ENCODE peak calls at places on chromosomes 4 and X, in seven cellular contexts. B is neural progenitor cell, Y is AG04449, E is lower lobe of right lung, L is Caco-2, P is GM20000, K is astrocyte. S is an unnamed sample.

GRCh38 chr4:63983224-63983623 is 426.0 kb downstream of the TECRL start:
- DNase-seq in E (no peak), L (no peak), Y (no peak), B (no peak), K (no peak), P (no peak), S (no peak)

GRCh38 chr4:125719987-125720386 is 405.2 kb downstream of the FAT4 start:
- DNase-seq in Y (no peak), L (no peak), E (no peak), B (no peak), K (no peak), P (no peak), S (no peak)

GRCh38 chrX:116239944-116240391 is 69.4 kb downstream of the AGTR2 start:
- DNase-seq in E (no peak), L (no peak), K (peak), P (no peak), B (no peak), Y (no peak), S (no peak)

GRCh38 chr4:42566835-42567234 is 90.1 kb downstream of the ATP8A1 start:
- DNase-seq in E (no peak), L (peak), P (no peak), B (no peak), Y (no peak), K (no peak), S (no peak)

GRCh38 chrX:41722816-41723215 is 1.2 kb upstream of the GPR82 start:
- DNase-seq in K (peak), P (no peak), E (no peak), L (no peak), B (no peak), Y (no peak), S (no peak)

GRCh38 chr4:131603705-131604104 is 1545.4 kb upstream of the PCDH10 start:
- DNase-seq in E (no peak), L (no peak), P (no peak), Y (no peak), B (no peak), K (no peak), S (no peak)

GRCh38 chrX:149830192-149830873 is 48.6 kb downstream of the MAGEA9 start:
- DNase-seq in B (peak), E (no peak), L (no peak), Y (no peak), P (no peak), K (peak), S (no peak)

GRCh38 chr4:133320576-133321170 is 171.6 kb downstream of the PCDH10 start:
- DNase-seq in E (no peak), B (peak), K (peak), Y (no peak), P (peak), L (peak), S (no peak)

GRCh38 chrX:82677281-82677680 is 830.8 kb upstream of the POU3F4 start:
- DNase-seq in Y (no peak), L (no peak), K (peak), B (no peak), P (no peak), E (no peak), S (no peak)

GRCh38 chr4:150082241-150082640 is 4.0 kb downstream of the DCLK2 start:
- DNase-seq in E (no peak), L (no peak), P (peak), B (no peak), Y (no peak), K (no peak), S (no peak)

GRCh38 chr4:75630174-75630931 is at the start of gene CDKL2:
- DNase-seq in P (peak), K (peak), E (peak), L (peak), B (peak), Y (no peak), S (peak)

GRCh38 chr4:127162741-127163140 is 470.0 kb upstream of the INTU start:
- DNase-seq in E (no peak), Y (peak), L (no peak), K (peak), P (no peak), B (no peak), S (no peak)

DNA sequence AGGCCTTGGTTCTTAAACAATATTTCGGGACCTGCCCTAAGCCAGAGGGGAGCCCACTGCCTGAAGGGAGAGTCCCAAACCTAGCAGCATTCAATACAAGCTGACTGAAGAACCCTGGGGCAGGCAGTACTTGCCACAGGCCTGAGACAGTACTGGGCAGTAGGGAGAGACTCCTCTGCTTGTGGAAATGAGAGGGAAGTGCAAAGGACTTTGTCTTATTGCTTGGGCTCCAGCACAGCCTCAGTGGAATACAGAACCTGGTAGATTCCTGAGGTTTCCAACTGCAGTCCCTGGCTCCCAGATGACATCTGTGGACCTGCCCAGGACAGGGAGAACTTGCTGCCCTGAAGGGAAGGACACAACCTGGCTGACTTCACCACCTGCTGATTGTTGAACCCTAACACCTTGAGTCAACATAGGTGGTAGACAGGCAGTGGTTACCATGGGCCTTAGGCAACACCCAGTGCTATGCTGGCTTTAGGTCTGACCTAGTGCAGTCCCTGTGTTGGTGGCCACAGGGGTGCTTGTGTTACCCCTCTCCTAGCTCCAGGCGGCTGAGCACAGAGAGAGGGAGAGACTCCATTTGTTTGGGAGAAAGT is 20.3 kb upstream of the ABCG2 start:
- DNase-seq in E (no peak), L (no peak), Y (no peak), K (no peak), B (no peak), P (no peak), S (no peak)
- TF ChIP-seq CTCF in E (no peak), L (no peak), Y (no peak), K (no peak), B (no peak), P (no peak), S (no peak)

GRCh38 chrX:121254336-121254735 is 206.9 kb downstream of the GLUD2 start:
- DNase-seq in P (no peak), K (no peak), E (no peak), B (peak), L (no peak), Y (no peak), S (no peak)
- TF ChIP-seq CTCF in P (no peak), K (no peak), E (no peak), B (peak), L (no peak), Y (no peak), S (no peak)

DNA sequence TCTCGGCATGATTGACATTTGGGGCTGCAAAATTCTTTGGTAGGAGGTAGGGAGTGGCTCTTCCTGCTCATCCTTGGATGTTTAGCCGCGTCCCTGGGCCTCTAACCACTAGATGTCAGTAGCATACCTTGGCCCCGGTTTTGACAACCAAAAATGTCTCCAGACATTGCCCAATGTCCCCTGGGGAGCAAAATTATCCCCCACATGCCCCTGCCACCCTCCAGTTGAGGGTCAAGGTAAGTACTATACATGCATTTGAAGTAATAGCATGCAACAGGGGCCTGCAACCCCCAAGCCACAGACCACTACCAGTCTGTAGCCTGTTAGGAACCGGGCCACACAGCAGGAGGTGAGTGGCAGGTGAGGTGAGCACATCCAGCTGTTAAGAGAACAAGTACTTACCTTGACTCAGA is 17.6 kb upstream of the KIAA1210 start:
- DNase-seq in Y (no peak), K (no peak), P (no peak), L (peak), E (no peak), B (peak), S (no peak)
- TF ChIP-seq CTCF in Y (peak), K (peak), P (no peak), L (peak), E (no peak), B (peak), S (no peak)

GRCh38 chrX:48761674-48762471 is at the start of gene GLOD5:
- DNase-seq in P (no peak), Y (no peak), K (no peak), L (peak), E (peak), B (peak), S (no peak)
- TF ChIP-seq CTCF in P (no peak), Y (peak), K (no peak), L (peak), E (no peak), B (peak), S (no peak)

GRCh38 chr4:15779336-15779735 is 1.2 kb downstream of the CD38 start:
- DNase-seq in B (peak), L (no peak), K (peak), P (no peak), E (peak), Y (no peak), S (no peak)
- TF ChIP-seq CTCF in B (peak), L (no peak), K (peak), P (no peak), E (peak), Y (peak), S (no peak)